ENCODE peak calls at places on chromosomes 2 and 18, in five cellular contexts. L is HepG2, V is K562, O is H1, C is GM12878. Z is an unnamed sample.

GRCh38 chr2:60306231-60306861 is 247.1 kb downstream of the BCL11A start:
- DNase-seq in L (no peak), C (no peak), O (no peak), V (no peak), Z (no peak)

GRCh38 chr2:31239842-31240198 is 5.9 kb downstream of the EHD3 start:
- DNase-seq in O (no peak), L (no peak), C (no peak), V (no peak), Z (no peak)

GRCh38 chr2:241989074-241989473 is 119.5 kb downstream of the RTP5 start:
- DNase-seq in O (no peak), C (no peak), V (no peak), L (no peak), Z (no peak)

GRCh38 chr18:79506191-79507075 is 110.7 kb downstream of the NFATC1 start:
- DNase-seq in C (no peak), V (no peak), L (no peak), O (no peak), Z (no peak)

GRCh38 chr2:232142049-232142448 is 180.5 kb downstream of the DIS3L2 start:
- DNase-seq in L (peak; percentile 28), V (peak; percentile 44), O (no peak), C (no peak), Z (no peak)

GRCh38 chr2:85400023-85400422 is 10.1 kb downstream of the CAPG start:
- DNase-seq in V (no peak), L (peak; percentile 39), C (no peak), O (no peak), Z (no peak)

GRCh38 chr18:74507120-74507881 is 11.1 kb downstream of the CNDP2 start:
- DNase-seq in C (no peak), L (no peak), O (no peak), V (no peak), Z (no peak)

GRCh38 chr2:135093192-135093591 is 41.1 kb downstream of the RAB3GAP1 start:
- DNase-seq in O (no peak), L (no peak), C (no peak), V (no peak), Z (no peak)

GRCh38 chr2:79569048-79569447 is 56.2 kb downstream of the CTNNA2 start:
- DNase-seq in L (no peak), C (no peak), O (no peak), V (no peak), Z (no peak)

GRCh38 chr18:22370414-22370813 is 47.3 kb downstream of the CTAGE1 start:
- DNase-seq in L (no peak), C (no peak), V (no peak), O (no peak), Z (no peak)

GRCh38 chr2:140988597-140988996 is 1142.2 kb downstream of the LRP1B start:
- DNase-seq in V (no peak), C (no peak), O (no peak), L (no peak), Z (no peak)

GRCh38 chr2:10370390-10370789 is 67.7 kb downstream of the HPCAL1 start:
- DNase-seq in V (no peak), L (no peak), C (no peak), O (no peak), Z (no peak)

GRCh38 chr18:79988925-79989361 is 580 bp upstream of the TXNL4A start:
- DNase-seq in V (peak; percentile 25), O (no peak), L (no peak), C (no peak), Z (no peak)

GRCh38 chr2:239934571-239935171 is 90.5 kb downstream of the NDUFA10 start:
- DNase-seq in L (peak; percentile 74), C (no peak), O (peak; percentile 25), V (peak; percentile 61), Z (peak; percentile 63)

GRCh38 chr2:144890828-144891227 is 370.9 kb upstream of the ZEB2 start:
- DNase-seq in V (peak; percentile 71), C (no peak), O (no peak), L (no peak), Z (no peak)

GRCh38 chr18:25759111-25759510 is 331.3 kb downstream of the SS18 start:
- DNase-seq in C (no peak), L (no peak), O (no peak), V (no peak), Z (no peak)

GRCh38 chr2:218275368-218276072 is 5.2 kb downstream of the PNKD start:
- DNase-seq in C (no peak), V (no peak), L (no peak), O (no peak), Z (no peak)

GRCh38 chr18:57150828-57151227 is 3.9 kb downstream of the BOD1L2 start:
- DNase-seq in C (no peak), L (no peak), O (peak; percentile 7), V (no peak), Z (no peak)

GRCh38 chr2:205770557-205770956 is 88.3 kb downstream of the NRP2 start:
- DNase-seq in C (no peak), L (no peak), V (no peak), O (no peak), Z (no peak)

GRCh38 chr18:72544092-72544886 is at the start of gene CBLN2:
- DNase-seq in O (no peak), V (peak; percentile 23), L (peak; percentile 23), C (no peak), Z (peak; percentile 76)

GRCh38 chr18:13871701-13872100 is 43.6 kb downstream of the MC2R start:
- DNase-seq in O (no peak), L (no peak), C (no peak), V (no peak), Z (no peak)

GRCh38 chr2:120764434-120764833 is 28.8 kb downstream of the GLI2 start:
- DNase-seq in C (no peak), V (no peak), O (no peak), L (no peak), Z (no peak)

GRCh38 chr2:181174880-181175590 is 194.6 kb downstream of the UBE2E3 start:
- DNase-seq in V (no peak), O (no peak), L (no peak), C (no peak), Z (no peak)

GRCh38 chr2:10889741-10890215 is 22.0 kb upstream of the KCNF1 start:
- DNase-seq in C (no peak), L (no peak), O (no peak), V (no peak), Z (no peak)

GRCh38 chr2:216115224-216115582 is 6.1 kb downstream of the XRCC5 start:
- DNase-seq in C (no peak), V (no peak), L (no peak), O (no peak), Z (no peak)
- TF ChIP-seq POLR2A in C (no peak), V (no peak), L (no peak), O (no peak), Z (no peak)

DNA sequence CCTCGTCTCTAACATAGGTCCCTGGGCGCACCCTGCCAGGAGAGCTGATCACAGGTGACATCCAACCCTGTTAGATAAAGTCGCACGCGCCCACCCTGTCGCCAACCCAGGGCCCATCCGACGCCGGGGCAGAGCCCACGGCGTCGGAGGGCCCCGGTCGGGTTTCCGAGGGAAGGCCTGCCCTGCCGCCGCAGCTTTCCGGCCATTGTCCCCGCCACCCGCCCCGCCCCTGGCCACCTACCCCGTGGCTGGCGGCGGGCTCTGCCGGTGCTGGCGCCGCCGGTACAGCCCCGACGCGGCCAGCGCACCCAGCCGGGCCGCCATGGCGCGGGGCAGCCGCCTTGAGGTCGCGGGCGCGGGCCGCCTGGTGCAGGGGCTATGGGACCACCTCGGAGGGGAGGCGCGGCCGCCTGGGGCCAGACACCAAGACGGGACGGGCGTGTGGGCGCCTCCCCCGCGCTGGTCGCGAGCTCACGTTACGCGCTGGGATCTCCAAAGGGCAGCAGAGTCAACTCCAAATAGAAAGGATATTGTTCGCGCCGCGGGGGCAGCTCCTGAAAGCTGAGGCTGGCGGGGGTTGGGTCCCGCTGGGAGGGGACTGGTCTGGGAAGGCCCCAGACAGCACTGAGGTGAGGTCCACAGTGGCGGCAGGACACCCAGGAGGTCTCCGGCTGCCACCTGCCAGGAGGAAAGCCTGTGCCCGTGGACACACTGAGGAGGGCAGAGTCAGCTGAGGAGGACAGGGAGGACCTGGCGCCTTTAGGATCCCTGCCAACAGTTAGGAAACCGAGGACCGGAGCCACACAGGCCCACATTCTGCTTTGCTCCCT is 11.1 kb downstream of the LIMS2 start:
- DNase-seq in V (no peak), C (no peak), O (no peak), L (no peak), Z (no peak)
- TF ChIP-seq POLR2AphosphoS5 in V (no peak), C (no peak), O (no peak), L (no peak), Z (no peak)

DNA sequence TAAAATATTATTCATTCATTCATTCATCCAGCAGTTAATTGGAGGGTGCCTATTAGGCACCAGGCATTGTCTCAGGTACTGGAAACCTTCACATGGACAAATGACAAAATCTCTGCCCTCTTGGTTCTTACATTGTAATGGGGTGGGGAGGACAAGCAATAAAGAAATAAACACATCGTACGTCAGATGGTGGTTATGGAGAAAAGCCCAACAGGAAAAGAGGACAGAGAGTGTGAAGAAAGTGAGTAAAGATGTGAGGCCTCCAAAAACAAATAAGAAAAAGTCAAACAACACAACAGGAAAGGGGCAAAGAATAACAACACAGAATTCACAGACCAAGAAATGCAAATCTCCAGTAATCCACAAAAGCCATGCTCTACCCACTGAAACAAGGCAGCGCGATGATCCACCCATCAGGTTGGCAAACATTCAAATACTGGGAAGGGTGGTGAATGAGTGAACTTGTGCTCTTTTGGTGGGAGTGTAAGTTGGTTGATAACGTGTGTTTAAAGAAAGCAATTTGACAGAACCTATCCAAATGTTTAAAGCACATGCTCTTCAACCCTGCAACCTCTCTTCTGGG is 16.6 kb upstream of the DUSP2 start:
- DNase-seq in C (peak; percentile 66), V (no peak), L (no peak), O (no peak), Z (no peak)
- TF ChIP-seq TAF1 in C (no peak), V (no peak), L (no peak), O (no peak), Z (no peak)

GRCh38 chr2:113172721-113173562 is 829 bp upstream of the PSD4 start:
- DNase-seq in C (no peak), L (no peak), V (no peak), O (no peak), Z (no peak)
- TF ChIP-seq POLR2A in C (no peak), L (no peak), V (no peak), O (no peak), Z (no peak)

GRCh38 chr2:19554520-19554919 is 196.1 kb upstream of the OSR1 start:
- DNase-seq in V (no peak), O (no peak), C (no peak), L (no peak), Z (no peak)

GRCh38 chr2:19547321-19547720 is 188.9 kb upstream of the OSR1 start:
- DNase-seq in C (no peak), O (no peak), L (no peak), V (no peak), Z (no peak)

GRCh38 chr2:19548116-19548515 is 189.7 kb upstream of the OSR1 start:
- DNase-seq in C (no peak), L (no peak), V (no peak), O (no peak), Z (no peak)

GRCh38 chr2:19545507-19545906 is 187.1 kb upstream of the OSR1 start:
- DNase-seq in L (no peak), V (no peak), C (no peak), O (no peak), Z (no peak)

GRCh38 chr2:19549821-19550220 is 191.4 kb upstream of the OSR1 start:
- DNase-seq in O (no peak), V (no peak), C (no peak), L (no peak), Z (no peak)
- TF ChIP-seq POLR2AphosphoS5 in O (no peak), V (no peak), C (no peak), L (no peak), Z (no peak)

Z was measured in GM12891.